ENCODE peak calls at places on chromosomes 1 and 21, in four cellular contexts. B is hepatocyte, U is aorta, C is transverse colon. M is an unnamed sample.

GRCh38 chr1:38745476-38746410 is 113.8 kb downstream of the RRAGC start:
- DNase-seq in C (no peak), B (no peak), U (no peak), M (no peak)

GRCh38 chr1:162992945-162993344 is 76.2 kb upstream of the RGS4 start:
- DNase-seq in C (no peak), U (no peak), B (no peak), M (no peak)

GRCh38 chr1:69305621-69306020 is 262.1 kb upstream of the LRRC7 start:
- DNase-seq in C (no peak), U (no peak), B (no peak), M (no peak)

GRCh38 chr1:25626018-25626417 is 9.4 kb downstream of the MAN1C1 start:
- DNase-seq in B (no peak), C (no peak), U (no peak), M (no peak)

GRCh38 chr1:21707086-21707840 is 38.1 kb upstream of the RAP1GAP start:
- DNase-seq in B (no peak), C (no peak), U (no peak), M (no peak)

GRCh38 chr21:37459575-37459974 is 93.0 kb downstream of the DYRK1A start:
- DNase-seq in B (no peak), U (no peak), C (no peak), M (no peak)

GRCh38 chr1:12320516-12320915 is 90.7 kb downstream of the VPS13D start:
- DNase-seq in C (no peak), U (no peak), B (no peak), M (no peak)

GRCh38 chr1:198496216-198497143 is 44.0 kb downstream of the ATP6V1G3 start:
- DNase-seq in U (no peak), B (no peak), C (no peak), M (no peak)

GRCh38 chr21:37668462-37669239 is 247.6 kb downstream of the KCNJ6 start:
- DNase-seq in U (no peak), B (no peak), C (no peak), M (no peak)

GRCh38 chr1:100989306-100990077 is 36.1 kb downstream of the DPH5 start:
- DNase-seq in U (no peak), B (peak), C (no peak), M (no peak)

GRCh38 chr1:247332901-247333361 is 1.3 kb upstream of the ZNF496 start:
- DNase-seq in B (peak), C (peak), U (peak), M (peak)

GRCh38 chr1:42266253-42267135 is 68.5 kb downstream of the FOXJ3 start:
- DNase-seq in C (no peak), B (no peak), U (no peak), M (no peak)

GRCh38 chr1:42263019-42263418 is 72.0 kb downstream of the FOXJ3 start:
- DNase-seq in B (no peak), U (no peak), C (no peak), M (no peak)

GRCh38 chr1:42267904-42268303 is 67.1 kb downstream of the FOXJ3 start:
- DNase-seq in U (no peak), B (no peak), C (no peak), M (no peak)

GRCh38 chr1:42260376-42261078 is 74.5 kb downstream of the FOXJ3 start:
- DNase-seq in U (no peak), C (no peak), B (no peak), M (no peak)

DNA sequence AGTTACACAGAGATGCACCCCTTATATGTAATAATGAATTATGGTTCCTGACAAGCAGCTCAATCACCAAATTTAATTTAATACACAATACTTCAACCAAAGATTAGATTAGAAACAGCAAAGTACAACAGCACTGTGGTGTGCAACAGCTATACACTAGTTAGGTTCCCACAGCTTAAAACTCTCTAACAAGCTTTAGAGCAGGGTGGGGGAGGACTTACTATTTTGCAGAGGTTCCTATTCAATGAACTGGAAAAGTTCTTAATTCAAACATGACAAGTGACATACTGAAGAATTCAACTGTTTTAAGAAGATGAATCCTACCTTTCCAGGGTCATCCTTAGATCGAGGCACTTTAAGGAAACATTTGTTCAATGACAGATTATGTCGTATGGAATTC is 70.2 kb downstream of the FOXJ3 start:
- DNase-seq in U (no peak), C (no peak), B (no peak), M (no peak)
- H3K4me3 ChIP-seq in U (no peak), C (no peak), B (no peak), M (no peak)

GRCh38 chr1:244325056-244325764 is 126.5 kb downstream of the ADSS2 start:
- DNase-seq in U (peak), C (no peak), B (no peak), M (no peak)

GRCh38 chr1:244326757-244327156 is 125.0 kb downstream of the ADSS2 start:
- DNase-seq in U (no peak), C (no peak), B (no peak), M (no peak)

GRCh38 chr1:244330318-244330625 is 121.4 kb downstream of the ADSS2 start:
- DNase-seq in B (no peak), U (no peak), C (no peak), M (no peak)

GRCh38 chr1:244329591-244330317 is 122.0 kb downstream of the ADSS2 start:
- DNase-seq in C (no peak), B (no peak), U (no peak), M (no peak)

DNA sequence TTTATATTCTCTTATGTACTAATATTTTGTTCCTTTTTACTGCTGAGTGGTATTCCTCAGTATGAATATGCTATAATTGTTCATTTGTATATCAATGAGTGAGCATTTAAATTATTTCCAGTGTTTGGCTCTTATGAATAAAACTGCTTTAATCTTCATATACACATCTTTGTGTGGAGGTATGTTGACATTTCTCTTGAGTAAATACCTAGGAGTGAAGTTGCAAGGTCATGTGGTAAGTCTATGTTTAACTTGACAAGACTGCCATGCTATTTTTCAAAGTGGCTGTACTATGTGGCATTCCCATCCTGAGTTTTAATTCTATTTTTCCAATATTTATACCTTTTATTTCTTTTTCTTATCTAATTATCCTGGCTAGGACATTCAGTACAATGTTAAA is 124.2 kb downstream of the ADSS2 start:
- DNase-seq in C (no peak), B (no peak), U (no peak), M (no peak)
- H3K27ac ChIP-seq in C (no peak), B (no peak), U (no peak), M (no peak)

DNA sequence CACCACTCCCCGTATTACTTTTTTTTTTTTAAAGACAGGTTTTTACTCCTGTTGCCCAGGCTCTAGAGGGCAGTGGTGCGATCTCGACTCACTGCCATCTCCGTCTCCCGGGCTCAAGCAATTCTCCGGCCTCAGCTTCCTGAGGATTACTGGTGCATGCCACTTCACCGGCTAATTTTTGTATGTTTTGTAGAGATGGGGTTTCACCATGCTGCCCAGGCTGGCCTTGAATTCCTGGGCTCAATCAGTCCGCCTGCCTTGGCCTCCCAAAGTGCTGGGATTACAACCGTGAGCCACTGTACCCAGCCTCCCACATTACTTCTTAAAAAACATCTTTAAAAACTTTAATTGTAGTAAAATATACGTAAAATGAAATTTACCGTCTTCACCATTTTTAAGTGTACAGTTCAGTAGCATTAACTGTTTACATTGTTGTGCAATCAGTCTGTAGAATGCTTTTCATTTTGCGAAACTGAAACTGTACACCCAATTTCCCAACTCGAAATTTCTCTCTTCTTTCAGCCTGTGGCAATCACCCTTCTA is 77.0 kb downstream of the ZMYM4 start:
- DNase-seq in U (peak), C (no peak), B (no peak), M (no peak)
- H3K4me3 ChIP-seq in U (no peak), C (no peak), B (no peak), M (no peak)

DNA sequence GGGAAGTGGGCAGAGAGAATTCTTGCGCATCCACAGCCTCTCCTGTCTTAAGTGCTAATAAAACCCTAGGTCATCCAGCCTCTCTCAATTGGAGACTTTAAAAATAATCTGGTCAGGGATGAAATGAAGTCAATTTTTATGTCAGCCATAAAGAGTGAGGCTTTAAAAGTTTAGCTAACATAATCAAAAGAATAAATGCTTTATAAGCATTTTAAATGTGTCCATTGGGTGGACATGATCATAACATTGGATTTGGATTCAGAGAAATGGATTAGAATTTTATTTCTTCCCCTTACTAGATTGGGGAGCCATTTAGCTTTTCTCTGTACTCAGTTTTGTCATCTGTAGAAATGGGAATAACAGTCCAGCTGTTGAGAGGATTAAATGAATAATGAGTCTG is 55.5 kb downstream of the PGM1 start:
- DNase-seq in U (no peak), C (no peak), B (no peak), M (no peak)
- H3K27ac ChIP-seq in U (no peak), C (no peak), B (no peak), M (no peak)

DNA sequence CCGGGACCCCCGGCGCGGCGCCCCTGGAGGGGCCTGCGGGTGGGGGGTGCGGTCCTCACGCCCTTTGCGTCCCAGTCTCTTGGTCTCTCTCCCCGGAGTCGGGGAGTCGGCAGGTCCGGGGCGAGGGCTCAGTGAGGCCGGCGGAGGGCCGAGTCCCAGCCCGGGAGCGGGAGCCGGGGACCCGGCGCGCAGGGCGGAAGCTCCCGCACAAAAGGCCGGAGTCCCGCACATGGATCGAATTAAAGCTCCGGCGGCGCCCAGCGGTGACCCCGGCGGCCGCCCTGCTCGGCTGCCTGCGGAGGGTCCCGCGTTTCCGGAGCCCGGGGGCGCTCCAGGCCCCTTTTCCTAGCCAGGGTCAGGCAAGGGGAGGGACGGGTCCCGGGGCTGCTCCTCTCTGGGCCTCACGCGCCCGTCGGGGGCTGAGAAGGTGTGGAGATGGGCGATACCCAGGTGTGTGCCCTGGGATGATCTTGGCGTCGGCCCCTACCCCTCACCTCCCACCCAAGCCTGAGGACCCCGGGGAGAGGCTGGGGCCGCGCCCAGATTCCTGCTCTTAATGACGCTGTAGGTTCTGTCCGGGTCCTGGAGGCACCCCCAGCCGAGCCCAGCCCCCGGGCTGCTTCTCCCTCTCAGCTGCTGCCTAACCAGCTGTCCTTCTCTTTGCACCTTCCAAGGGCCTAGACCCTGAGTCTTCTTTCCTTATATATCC is 512 bp downstream of the FBLIM1 start:
- DNase-seq in C (no peak), U (no peak), B (peak), M (no peak)
- H3K4me3 ChIP-seq in C (peak), U (peak), B (peak), M (peak)

M was measured in psoas muscle.